ENCODE peak calls at places on chromosome 16, in four cellular contexts. One of them, this sample, is unnamed.

GRCh38 chr16:19644877-19645276 is 73.2 kb downstream of the KNOP1 start:
- DNase-seq in H9: no peak
- DNase-seq in posterior cingulate gyrus: no peak
- DNase-seq in HL-60: no peak
- DNase-seq in this sample: no peak

GRCh38 chr16:50684823-50685455 is 3.8 kb upstream of the SNX20 start:
- DNase-seq in posterior cingulate gyrus: no peak
- DNase-seq in H9: no peak
- DNase-seq in HL-60: peak
- DNase-seq in this sample: no peak

GRCh38 chr16:13083687-13084086 is 182.3 kb downstream of the SHISA9 start:
- DNase-seq in posterior cingulate gyrus: no peak
- DNase-seq in HL-60: no peak
- DNase-seq in H9: no peak
- DNase-seq in this sample: no peak

GRCh38 chr16:12319464-12320030 is 343.0 kb downstream of the SNX29 start:
- DNase-seq in H9: no peak
- DNase-seq in posterior cingulate gyrus: no peak
- DNase-seq in HL-60: no peak
- DNase-seq in this sample: no peak

GRCh38 chr16:85514601-85515318 is 98.4 kb upstream of the GSE1 start:
- DNase-seq in HL-60: no peak
- DNase-seq in H9: no peak
- DNase-seq in posterior cingulate gyrus: peak
- DNase-seq in this sample: no peak

GRCh38 chr16:3584412-3584811 is 7.2 kb upstream of the NLRC3 start:
- DNase-seq in H9: no peak
- DNase-seq in posterior cingulate gyrus: no peak
- DNase-seq in HL-60: no peak
- DNase-seq in this sample: no peak

GRCh38 chr16:15856901-15857778 is at the start of gene MYH11:
- DNase-seq in H9: peak
- DNase-seq in HL-60: no peak
- DNase-seq in posterior cingulate gyrus: no peak
- DNase-seq in this sample: no peak

GRCh38 chr16:2701272-2701671 is 18.8 kb downstream of the PRSS27 start:
- DNase-seq in HL-60: no peak
- DNase-seq in H9: no peak
- DNase-seq in posterior cingulate gyrus: no peak
- DNase-seq in this sample: no peak

GRCh38 chr16:70751593-70751992 is 49.4 kb downstream of the VAC14 start:
- DNase-seq in H9: no peak
- DNase-seq in posterior cingulate gyrus: no peak
- DNase-seq in HL-60: no peak
- DNase-seq in this sample: no peak

GRCh38 chr16:74700206-74701040 is at the start of gene MLKL:
- DNase-seq in posterior cingulate gyrus: no peak
- DNase-seq in HL-60: peak
- DNase-seq in H9: peak
- DNase-seq in this sample: no peak

This sample was measured in SIG-M5.